ENCODE peak calls at places on chromosomes 3 and 15, in nine cellular contexts. T is suprapubic skin, Q is HFF-Myc, S is mammary epithelial cell, P is choroid plexus epithelial cell, V is heart left ventricle, E is cardiac muscle cell, J is upper lobe of right lung, N is AG09309. Z is an unnamed sample.
A peak's percentile ranks its signal among the peaks of the same experiment; 100 is the strongest.

GRCh38 chr3:111070772-111071256 is 802 bp upstream of the NECTIN3 start:
- DNase-seq in T (peak; percentile 82), Q (no peak), S (no peak), P (peak; percentile 63), V (no peak), E (no peak), J (no peak), N (no peak), Z (peak; percentile 62)

GRCh38 chr3:141243295-141243707 is 11.7 kb downstream of the PXYLP1 start:
- DNase-seq in T (no peak), Q (no peak), S (no peak), P (peak; percentile 36), V (peak; percentile 38), E (peak; percentile 55), J (no peak), N (no peak), Z (peak; percentile 16)

GRCh38 chr15:70341566-70341965 is 243.8 kb upstream of the TLE3 start:
- DNase-seq in T (no peak), Q (no peak), S (no peak), P (no peak), V (peak; percentile 1), E (no peak), J (peak; percentile 36), N (no peak), Z (no peak)

GRCh38 chr15:92383528-92384326 is 10.0 kb upstream of the ST8SIA2 start:
- DNase-seq in T (no peak), Q (no peak), S (no peak), P (no peak), V (no peak), E (peak; percentile 30), J (no peak), N (no peak), Z (no peak)

GRCh38 chr3:81352867-81353266 is 408.6 kb downstream of the GBE1 start:
- DNase-seq in T (no peak), Q (no peak), S (peak; percentile 21), P (peak; percentile 73), V (peak; percentile 16), E (peak; percentile 56), J (no peak), N (no peak), Z (peak; percentile 70)

GRCh38 chr15:33022629-33023028 is 171.9 kb downstream of the FMN1 start:
- DNase-seq in T (peak; percentile 73), Q (peak; percentile 60), S (peak; percentile 77), P (peak; percentile 65), V (peak; percentile 75), E (peak; percentile 30), J (peak; percentile 80), N (peak; percentile 31), Z (peak; percentile 79)

GRCh38 chr3:186221733-186222378 is 113.0 kb upstream of the ETV5 start:
- DNase-seq in T (no peak), Q (no peak), S (no peak), P (no peak), V (no peak), E (no peak), J (no peak), N (no peak), Z (no peak)

GRCh38 chr3:197023998-197024651 is 5.5 kb downstream of the MELTF start:
- DNase-seq in T (peak; percentile 56), Q (no peak), S (no peak), P (no peak), V (no peak), E (no peak), J (no peak), N (no peak), Z (no peak)

GRCh38 chr15:92811514-92811913 is 88.6 kb upstream of the CHD2 start:
- DNase-seq in T (peak; percentile 28), Q (no peak), S (peak; percentile 83), P (no peak), V (no peak), E (no peak), J (no peak), N (no peak), Z (peak; percentile 84)

GRCh38 chr3:10205461-10206165 is 40.9 kb downstream of the IRAK2 start:
- DNase-seq in T (no peak), Q (peak; percentile 74), S (peak; percentile 95), P (peak; percentile 66), V (no peak), E (peak; percentile 85), J (no peak), N (no peak), Z (peak; percentile 89)

GRCh38 chr3:145869958-145870357 is 291.0 kb downstream of the PLOD2 start:
- DNase-seq in T (no peak), Q (no peak), S (no peak), P (peak; percentile 4), V (no peak), E (peak; percentile 12), J (no peak), N (no peak), Z (no peak)

GRCh38 chr3:73624363-73625123 is at the start of gene PDZRN3:
- DNase-seq in T (peak; percentile 72), Q (peak; percentile 49), S (peak; percentile 51), P (peak; percentile 63), V (peak; percentile 65), E (peak; percentile 90), J (peak; percentile 69), N (no peak), Z (peak; percentile 64)

GRCh38 chr3:63086190-63086589 is 191.9 kb upstream of the SYNPR start:
- DNase-seq in T (no peak), Q (no peak), S (no peak), P (no peak), V (no peak), E (no peak), J (no peak), N (no peak), Z (no peak)

GRCh38 chr3:160296591-160296990 is 71.4 kb downstream of the C3orf80 start:
- DNase-seq in T (no peak), Q (no peak), S (no peak), P (peak; percentile 66), V (no peak), E (peak; percentile 17), J (no peak), N (peak; percentile 11), Z (no peak)

GRCh38 chr3:141955163-141955562 is 78.7 kb downstream of the ATP1B3 start:
- DNase-seq in T (no peak), Q (no peak), S (no peak), P (peak; percentile 21), V (no peak), E (no peak), J (no peak), N (no peak), Z (no peak)

GRCh38 chr3:11221818-11222217 is 50.4 kb upstream of the ATG7 start:
- DNase-seq in T (no peak), Q (no peak), S (no peak), P (peak; percentile 60), V (no peak), E (no peak), J (no peak), N (no peak), Z (no peak)
- TF ChIP-seq CTCF in T (no peak), Q (peak; percentile 9), S (peak; percentile 29), P (peak; percentile 48), V (peak; percentile 31), E (no peak), J (no peak), N (peak; percentile 32), Z (peak; percentile 28)

DNA sequence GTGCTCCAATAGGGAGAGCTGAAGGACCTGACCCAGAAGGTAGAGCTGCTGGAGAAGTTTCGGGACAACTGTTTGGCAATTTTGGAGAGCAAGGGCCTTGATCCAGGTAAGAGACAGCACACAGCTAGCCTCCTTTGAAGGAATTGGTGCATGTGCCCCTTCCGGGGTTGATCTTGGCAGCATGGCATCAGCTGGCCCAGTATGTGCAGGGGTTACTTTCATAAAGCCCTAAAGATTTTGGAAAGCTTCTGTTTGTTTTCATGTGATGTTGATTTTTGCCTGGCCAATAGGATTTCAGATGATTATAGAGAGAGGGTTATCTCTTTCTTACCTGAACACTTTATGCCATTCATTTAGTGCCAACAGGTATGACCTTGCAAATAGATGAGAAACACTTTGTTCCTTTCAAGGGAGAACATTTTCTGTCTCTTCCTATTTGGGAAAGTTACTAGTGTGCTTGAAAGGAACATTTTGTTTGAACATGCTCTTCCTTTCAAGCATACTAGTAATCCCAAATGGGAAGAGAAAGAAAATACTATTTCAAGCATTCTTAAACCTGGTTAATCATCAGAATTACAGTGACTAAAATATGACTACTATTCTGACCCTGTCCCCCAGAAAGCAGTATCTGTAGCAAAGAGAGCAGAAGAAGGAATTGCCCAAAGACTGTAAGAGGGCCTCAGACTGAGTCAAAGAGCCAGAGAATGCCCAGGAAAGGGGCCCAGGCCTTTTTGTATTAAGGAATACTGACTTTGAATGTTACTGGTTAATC is 7.5 kb downstream of the KNSTRN start:
- DNase-seq in T (no peak), Q (no peak), S (no peak), P (no peak), V (no peak), E (no peak), J (no peak), N (no peak), Z (no peak)
- H3K4me3 ChIP-seq in T (no peak overlapping the region), Q (no peak overlapping the region), S (no peak overlapping the region), P (no peak overlapping the region), V (no peak overlapping the region), E (no peak overlapping the region), J (no peak overlapping the region), N (no peak overlapping the region), Z (no peak overlapping the region)

GRCh38 chr3:96331341-96331740 is 483.1 kb upstream of the EPHA6 start:
- DNase-seq in T (no peak), Q (no peak), S (no peak), P (no peak), V (no peak), E (no peak), J (no peak), N (no peak), Z (peak; percentile 56)
- TF ChIP-seq CTCF in T (no peak), Q (no peak), S (peak; percentile 47), P (no peak), V (no peak), E (no peak), J (no peak), N (no peak), Z (peak; percentile 59)

DNA sequence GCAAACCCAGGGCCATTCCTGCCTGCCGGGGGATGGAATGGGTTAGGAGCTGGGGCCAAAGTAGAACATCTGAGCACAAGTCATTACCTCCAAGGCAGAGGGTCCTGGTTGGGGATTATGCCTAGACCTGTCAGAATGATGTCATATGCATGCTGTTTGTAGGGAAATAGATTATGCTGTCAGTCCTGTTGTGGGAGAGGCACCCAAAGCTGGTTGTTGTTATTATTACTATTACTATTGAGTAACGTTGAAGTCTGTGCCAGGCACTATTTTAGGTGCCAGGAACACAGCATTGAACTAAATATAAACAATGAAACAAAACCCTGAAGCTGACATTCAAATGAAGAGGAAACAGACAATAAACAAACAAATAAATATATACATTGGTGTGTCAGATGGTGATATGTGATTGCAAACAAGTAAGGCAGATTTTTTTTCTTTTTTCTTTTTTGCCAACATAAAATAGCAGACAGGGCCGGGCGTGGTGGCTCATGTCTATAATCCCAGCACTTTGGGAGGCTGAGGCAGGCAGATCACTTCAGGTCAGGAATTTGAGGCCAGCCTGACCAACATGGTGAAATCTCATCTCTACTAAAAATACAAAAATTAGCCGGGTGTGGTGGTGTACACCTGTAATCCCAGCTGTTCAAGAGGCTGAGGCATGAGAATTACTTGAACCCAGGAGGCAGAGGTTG is 2.0 kb downstream of the P4HTM start:
- DNase-seq in T (no peak), Q (no peak), S (peak; percentile 26), P (no peak), V (no peak), E (no peak), J (no peak), N (no peak), Z (peak; percentile 50)
- H3K4me3 ChIP-seq in T (peak overlapping the region; percentile 93), Q (peak overlapping the region; percentile 81), S (no peak overlapping the region), P (no peak overlapping the region), V (no peak overlapping the region), E (no peak overlapping the region), J (peak overlapping the region; percentile 89), N (peak overlapping the region; percentile 77), Z (peak overlapping the region; percentile 45)

GRCh38 chr3:11653298-11654055 is 9.8 kb upstream of the VGLL4 start:
- DNase-seq in T (no peak), Q (no peak), S (no peak), P (no peak), V (no peak), E (no peak), J (no peak), N (no peak), Z (no peak)
- TF ChIP-seq CTCF in T (no peak), Q (no peak), S (peak; percentile 6), P (peak; percentile 21), V (no peak), E (no peak), J (no peak), N (no peak), Z (peak; percentile 17)